ENCODE peak calls at places on chromosomes 13 and 19, in seven cellular contexts. One of them, this sample, is unnamed.

GRCh38 chr19:743168-743687 is 7.7 kb upstream of the MISP start:
- DNase-seq in GM23338: peak
- DNase-seq in AG04450: no peak
- DNase-seq in lower leg skin: no peak
- DNase-seq in fibroblast of the aortic adventitia: peak
- DNase-seq in endothelial cell: no peak
- DNase-seq in OCI-LY7: no peak
- DNase-seq in this sample: no peak

GRCh38 chr19:33878912-33879810 is 82.5 kb downstream of the KCTD15 start:
- DNase-seq in OCI-LY7: no peak
- DNase-seq in GM23338: no peak
- DNase-seq in endothelial cell: no peak
- DNase-seq in fibroblast of the aortic adventitia: no peak
- DNase-seq in lower leg skin: no peak
- DNase-seq in AG04450: no peak
- DNase-seq in this sample: no peak

GRCh38 chr19:1893791-1894190 is 8.5 kb upstream of the ABHD17A start:
- DNase-seq in endothelial cell: no peak
- DNase-seq in AG04450: no peak
- DNase-seq in GM23338: peak
- DNase-seq in fibroblast of the aortic adventitia: no peak
- DNase-seq in OCI-LY7: no peak
- DNase-seq in lower leg skin: no peak
- DNase-seq in this sample: no peak

GRCh38 chr19:17605761-17606745 is 50.6 kb downstream of the COLGALT1 start:
- DNase-seq in fibroblast of the aortic adventitia: peak
- DNase-seq in OCI-LY7: peak
- DNase-seq in endothelial cell: peak
- DNase-seq in GM23338: peak
- DNase-seq in AG04450: no peak
- DNase-seq in lower leg skin: peak
- DNase-seq in this sample: peak

GRCh38 chr13:24052547-24052981 is 108.0 kb upstream of the SPATA13 start:
- DNase-seq in GM23338: no peak
- DNase-seq in lower leg skin: no peak
- DNase-seq in fibroblast of the aortic adventitia: peak
- DNase-seq in OCI-LY7: no peak
- DNase-seq in endothelial cell: no peak
- DNase-seq in AG04450: no peak
- DNase-seq in this sample: no peak

GRCh38 chr19:5454743-5455142 is 474 bp upstream of the ZNRF4 start:
- DNase-seq in lower leg skin: no peak
- DNase-seq in fibroblast of the aortic adventitia: no peak
- DNase-seq in AG04450: no peak
- DNase-seq in endothelial cell: no peak
- DNase-seq in OCI-LY7: no peak
- DNase-seq in GM23338: no peak
- DNase-seq in this sample: no peak

GRCh38 chr13:98780972-98781869 is 28.7 kb upstream of the SLC15A1 start:
- DNase-seq in OCI-LY7: no peak
- DNase-seq in endothelial cell: no peak
- DNase-seq in fibroblast of the aortic adventitia: no peak
- DNase-seq in GM23338: no peak
- DNase-seq in lower leg skin: peak
- DNase-seq in AG04450: no peak
- DNase-seq in this sample: no peak

GRCh38 chr19:52307275-52307674 is 10.3 kb downstream of the ZNF480 start:
- DNase-seq in lower leg skin: no peak
- DNase-seq in endothelial cell: no peak
- DNase-seq in GM23338: peak
- DNase-seq in AG04450: no peak
- DNase-seq in OCI-LY7: peak
- DNase-seq in fibroblast of the aortic adventitia: peak
- DNase-seq in this sample: no peak

GRCh38 chr19:37594982-37595382 is 306 bp downstream of the ZNF540 start:
- DNase-seq in AG04450: peak
- DNase-seq in OCI-LY7: no peak
- DNase-seq in GM23338: no peak
- DNase-seq in lower leg skin: peak
- DNase-seq in endothelial cell: no peak
- DNase-seq in fibroblast of the aortic adventitia: no peak
- DNase-seq in this sample: peak

GRCh38 chr19:5447700-5448311 is 7.4 kb upstream of the ZNRF4 start:
- DNase-seq in endothelial cell: no peak
- DNase-seq in lower leg skin: no peak
- DNase-seq in GM23338: no peak
- DNase-seq in fibroblast of the aortic adventitia: no peak
- DNase-seq in AG04450: no peak
- DNase-seq in OCI-LY7: no peak
- DNase-seq in this sample: no peak

GRCh38 chr19:48878219-48879024 is 6.2 kb downstream of the PPP1R15A start:
- DNase-seq in fibroblast of the aortic adventitia: peak
- DNase-seq in endothelial cell: no peak
- DNase-seq in AG04450: no peak
- DNase-seq in OCI-LY7: no peak
- DNase-seq in GM23338: no peak
- DNase-seq in lower leg skin: no peak
- DNase-seq in this sample: no peak

GRCh38 chr19:35353635-35354034 is 4.6 kb upstream of the FFAR3 start:
- DNase-seq in lower leg skin: peak
- DNase-seq in endothelial cell: no peak
- DNase-seq in GM23338: no peak
- DNase-seq in fibroblast of the aortic adventitia: no peak
- DNase-seq in AG04450: no peak
- DNase-seq in OCI-LY7: no peak
- DNase-seq in this sample: no peak

GRCh38 chr19:4064551-4065260 is 2.0 kb downstream of the ZBTB7A start:
- DNase-seq in fibroblast of the aortic adventitia: no peak
- DNase-seq in OCI-LY7: peak
- DNase-seq in endothelial cell: peak
- DNase-seq in lower leg skin: peak
- DNase-seq in AG04450: no peak
- DNase-seq in GM23338: peak
- DNase-seq in this sample: peak

GRCh38 chr19:4062576-4063368 is 3.9 kb downstream of the ZBTB7A start:
- DNase-seq in OCI-LY7: no peak
- DNase-seq in endothelial cell: no peak
- DNase-seq in fibroblast of the aortic adventitia: no peak
- DNase-seq in GM23338: peak
- DNase-seq in AG04450: no peak
- DNase-seq in lower leg skin: peak
- DNase-seq in this sample: no peak

GRCh38 chr19:4064073-4064550 is 2.6 kb downstream of the ZBTB7A start:
- DNase-seq in lower leg skin: no peak
- DNase-seq in GM23338: no peak
- DNase-seq in AG04450: no peak
- DNase-seq in OCI-LY7: no peak
- DNase-seq in endothelial cell: no peak
- DNase-seq in fibroblast of the aortic adventitia: no peak
- DNase-seq in this sample: no peak

GRCh38 chr19:4061683-4062575 is 4.8 kb downstream of the ZBTB7A start:
- DNase-seq in GM23338: peak
- DNase-seq in lower leg skin: peak
- DNase-seq in fibroblast of the aortic adventitia: no peak
- DNase-seq in endothelial cell: no peak
- DNase-seq in OCI-LY7: peak
- DNase-seq in AG04450: no peak
- DNase-seq in this sample: no peak

DNA sequence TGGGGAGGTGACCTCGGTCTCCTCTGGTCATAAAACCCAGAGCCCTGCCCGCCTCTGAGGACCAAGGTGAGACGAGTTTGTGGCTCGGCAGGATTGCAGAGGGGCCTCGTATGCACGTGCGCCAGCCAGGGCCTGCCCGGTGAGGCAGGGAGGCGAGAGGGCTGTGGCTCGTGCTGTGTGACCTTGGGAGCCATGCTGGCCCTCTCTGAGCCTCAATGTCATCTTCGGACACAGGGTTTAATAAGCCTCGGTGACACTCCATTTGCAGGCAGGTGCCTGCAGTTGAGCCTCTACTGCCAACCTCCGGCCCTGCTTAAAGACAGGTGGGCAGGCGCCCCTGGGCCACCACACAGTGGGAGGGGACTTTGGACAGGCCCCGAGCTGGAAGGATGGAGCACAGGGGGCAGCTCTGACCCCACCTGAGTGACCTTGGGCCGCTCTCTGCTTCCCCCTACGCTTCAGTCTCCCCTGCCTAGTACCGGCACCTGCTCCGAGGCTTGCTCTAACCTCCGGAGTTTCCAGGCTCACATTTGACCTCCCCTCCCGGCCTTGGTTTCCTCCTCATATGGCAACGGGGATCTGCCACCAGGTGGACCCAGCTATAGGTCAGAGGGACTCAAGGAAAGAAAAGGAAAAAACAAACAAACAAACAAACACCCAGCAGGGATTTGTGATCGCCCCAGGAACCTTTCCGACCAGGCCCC is 3.2 kb downstream of the ZBTB7A start:
- DNase-seq in lower leg skin: peak
- DNase-seq in AG04450: no peak
- DNase-seq in endothelial cell: no peak
- DNase-seq in fibroblast of the aortic adventitia: no peak
- DNase-seq in GM23338: peak
- DNase-seq in OCI-LY7: peak
- DNase-seq in this sample: no peak
- TF ChIP-seq CTCF in lower leg skin: no peak
- TF ChIP-seq CTCF in AG04450: peak
- TF ChIP-seq CTCF in endothelial cell: no peak
- TF ChIP-seq CTCF in fibroblast of the aortic adventitia: no peak
- TF ChIP-seq CTCF in GM23338: peak
- TF ChIP-seq CTCF in OCI-LY7: peak
- TF ChIP-seq CTCF in this sample: no peak

GRCh38 chr13:109784590-109785140 is 1.7 kb downstream of the IRS2 start:
- DNase-seq in AG04450: no peak
- DNase-seq in fibroblast of the aortic adventitia: peak
- DNase-seq in OCI-LY7: no peak
- DNase-seq in GM23338: peak
- DNase-seq in lower leg skin: peak
- DNase-seq in endothelial cell: peak
- DNase-seq in this sample: peak
- TF ChIP-seq CTCF in AG04450: peak
- TF ChIP-seq CTCF in fibroblast of the aortic adventitia: peak
- TF ChIP-seq CTCF in OCI-LY7: no peak
- TF ChIP-seq CTCF in GM23338: peak
- TF ChIP-seq CTCF in lower leg skin: no peak
- TF ChIP-seq CTCF in endothelial cell: peak
- TF ChIP-seq CTCF in this sample: peak

DNA sequence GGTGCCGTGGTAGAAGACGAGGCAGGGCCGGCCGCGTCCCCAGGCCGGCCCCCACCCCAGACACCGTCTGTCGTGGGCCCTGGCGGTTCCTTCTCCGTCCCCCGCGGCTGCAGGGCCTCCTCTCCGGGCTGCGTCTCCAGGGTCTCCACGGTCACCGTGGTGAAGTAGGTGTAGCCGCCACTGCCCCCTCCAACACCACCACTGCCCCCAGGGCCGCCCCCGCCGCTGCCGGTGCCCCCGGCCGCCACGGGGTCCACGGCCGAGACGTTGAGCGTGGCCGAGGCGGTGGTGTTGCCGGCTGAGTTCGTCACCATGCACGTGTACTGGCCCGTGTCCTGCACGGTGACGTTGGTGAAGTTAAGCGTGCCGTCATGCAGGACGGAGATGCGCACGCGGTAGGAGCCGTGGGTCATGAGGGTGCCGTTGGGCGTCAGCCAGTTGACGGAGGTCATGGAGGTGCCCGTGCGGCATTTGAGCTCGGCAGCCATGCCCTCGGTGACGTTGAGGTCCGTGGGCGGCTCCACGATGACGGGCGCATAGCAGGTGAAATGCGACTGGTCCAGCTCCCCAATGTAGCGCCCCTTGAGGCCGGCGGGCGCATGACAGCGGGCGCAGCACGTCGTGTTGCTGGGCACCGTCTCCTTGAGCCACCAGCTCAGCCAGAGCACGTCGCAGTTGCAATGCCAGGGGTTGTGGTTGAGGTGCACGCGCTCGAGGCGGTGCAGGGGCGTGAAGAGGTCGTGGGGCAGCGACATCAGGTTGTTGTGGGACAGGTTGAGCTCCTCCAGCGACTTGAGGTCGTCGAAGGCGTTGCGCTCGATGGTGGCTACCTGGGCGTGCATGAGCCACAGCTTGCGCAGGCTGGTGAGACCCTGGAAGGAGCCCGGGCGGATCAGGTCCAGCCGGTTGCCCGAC is 4.6 kb upstream of the ASPDH start:
- DNase-seq in endothelial cell: no peak
- DNase-seq in GM23338: peak
- DNase-seq in lower leg skin: no peak
- DNase-seq in AG04450: no peak
- DNase-seq in fibroblast of the aortic adventitia: no peak
- DNase-seq in OCI-LY7: no peak
- DNase-seq in this sample: no peak
- TF ChIP-seq CTCF in endothelial cell: no peak
- TF ChIP-seq CTCF in GM23338: peak
- TF ChIP-seq CTCF in lower leg skin: no peak
- TF ChIP-seq CTCF in AG04450: no peak
- TF ChIP-seq CTCF in fibroblast of the aortic adventitia: no peak
- TF ChIP-seq CTCF in OCI-LY7: peak
- TF ChIP-seq CTCF in this sample: no peak

GRCh38 chr13:112576191-112576590 is 11.8 kb downstream of the TUBGCP3 start:
- DNase-seq in fibroblast of the aortic adventitia: no peak
- DNase-seq in OCI-LY7: no peak
- DNase-seq in lower leg skin: no peak
- DNase-seq in endothelial cell: no peak
- DNase-seq in GM23338: no peak
- DNase-seq in AG04450: no peak
- DNase-seq in this sample: no peak

GRCh38 chr13:112575680-112576079 is 12.3 kb downstream of the TUBGCP3 start:
- DNase-seq in OCI-LY7: no peak
- DNase-seq in AG04450: no peak
- DNase-seq in GM23338: peak
- DNase-seq in endothelial cell: no peak
- DNase-seq in lower leg skin: no peak
- DNase-seq in fibroblast of the aortic adventitia: peak
- DNase-seq in this sample: no peak

GRCh38 chr13:112574476-112575294 is 13.3 kb downstream of the TUBGCP3 start:
- DNase-seq in lower leg skin: no peak
- DNase-seq in fibroblast of the aortic adventitia: peak
- DNase-seq in OCI-LY7: no peak
- DNase-seq in AG04450: no peak
- DNase-seq in endothelial cell: no peak
- DNase-seq in GM23338: no peak
- DNase-seq in this sample: no peak

GRCh38 chr13:112575295-112575622 is 12.7 kb downstream of the TUBGCP3 start:
- DNase-seq in lower leg skin: no peak
- DNase-seq in AG04450: no peak
- DNase-seq in endothelial cell: no peak
- DNase-seq in GM23338: no peak
- DNase-seq in OCI-LY7: no peak
- DNase-seq in fibroblast of the aortic adventitia: no peak
- DNase-seq in this sample: no peak

DNA sequence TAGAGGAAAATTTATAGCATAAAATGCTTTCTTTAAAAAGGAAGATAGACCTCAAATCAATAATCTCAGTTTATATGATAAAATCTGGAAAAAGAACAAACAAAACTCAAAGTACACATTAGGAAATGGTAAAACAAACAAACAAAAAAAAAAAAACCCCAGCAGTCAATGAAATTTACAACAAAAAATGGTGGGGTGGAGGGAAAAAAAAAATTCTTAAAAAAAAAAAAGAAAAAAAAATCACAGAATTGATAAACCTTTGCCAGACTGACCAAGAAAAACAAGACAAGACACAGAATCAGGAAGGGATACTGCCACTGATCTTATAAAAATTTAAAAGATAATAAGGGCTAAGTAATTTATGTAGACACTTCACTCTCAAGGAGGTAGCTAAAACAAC is 11.2 kb downstream of the TUBGCP3 start:
- DNase-seq in endothelial cell: no peak
- DNase-seq in fibroblast of the aortic adventitia: no peak
- DNase-seq in lower leg skin: no peak
- DNase-seq in AG04450: no peak
- DNase-seq in GM23338: no peak
- DNase-seq in OCI-LY7: no peak
- DNase-seq in this sample: no peak
- TF ChIP-seq CTCF in endothelial cell: no peak
- TF ChIP-seq CTCF in fibroblast of the aortic adventitia: no peak
- TF ChIP-seq CTCF in lower leg skin: no peak
- TF ChIP-seq CTCF in AG04450: no peak
- TF ChIP-seq CTCF in GM23338: no peak
- TF ChIP-seq CTCF in OCI-LY7: no peak
- TF ChIP-seq CTCF in this sample: no peak

This sample was measured in CD14-positive monocyte.